ENCODE peak calls at places on chromosome 20, in five cellular contexts. One of them, this sample, is unnamed.
A peak's percentile ranks its signal among the peaks of the same experiment; 100 is the strongest.

GRCh38 chr20:56606174-56606945 is 22.7 kb upstream of the TFAP2C start:
- DNase-seq in H54: no peak
- DNase-seq in PC-9: peak; percentile 98
- DNase-seq in thoracic aorta: no peak
- DNase-seq in stimulated activated CD4-positive, alpha-beta T cell treated with anti-CD3 and anti-CD28 coated beads, Interleukin-15, amount 100 ng/mL, for 1 hour: no peak
- DNase-seq in this sample: no peak

GRCh38 chr20:43541214-43541613 is 17.6 kb upstream of the SGK2 start:
- DNase-seq in thoracic aorta: no peak
- DNase-seq in H54: no peak
- DNase-seq in stimulated activated CD4-positive, alpha-beta T cell treated with anti-CD3 and anti-CD28 coated beads, Interleukin-15, amount 100 ng/mL, for 1 hour: no peak
- DNase-seq in PC-9: peak; percentile 88
- DNase-seq in this sample: no peak

GRCh38 chr20:8431538-8432434 is 299.7 kb downstream of the PLCB1 start:
- DNase-seq in thoracic aorta: no peak
- DNase-seq in H54: no peak
- DNase-seq in stimulated activated CD4-positive, alpha-beta T cell treated with anti-CD3 and anti-CD28 coated beads, Interleukin-15, amount 100 ng/mL, for 1 hour: no peak
- DNase-seq in PC-9: no peak
- DNase-seq in this sample: no peak

GRCh38 chr20:47332381-47333206 is 23.9 kb downstream of the ZMYND8 start:
- DNase-seq in PC-9: no peak
- DNase-seq in stimulated activated CD4-positive, alpha-beta T cell treated with anti-CD3 and anti-CD28 coated beads, Interleukin-15, amount 100 ng/mL, for 1 hour: no peak
- DNase-seq in thoracic aorta: no peak
- DNase-seq in H54: no peak
- DNase-seq in this sample: no peak

GRCh38 chr20:41174782-41175181 is 37.4 kb downstream of the PLCG1 start:
- DNase-seq in H54: no peak
- DNase-seq in stimulated activated CD4-positive, alpha-beta T cell treated with anti-CD3 and anti-CD28 coated beads, Interleukin-15, amount 100 ng/mL, for 1 hour: no peak
- DNase-seq in thoracic aorta: no peak
- DNase-seq in PC-9: no peak
- DNase-seq in this sample: no peak

GRCh38 chr20:63064310-63064709 is 57.5 kb upstream of the BHLHE23 start:
- DNase-seq in thoracic aorta: no peak
- DNase-seq in PC-9: no peak
- DNase-seq in stimulated activated CD4-positive, alpha-beta T cell treated with anti-CD3 and anti-CD28 coated beads, Interleukin-15, amount 100 ng/mL, for 1 hour: no peak
- DNase-seq in H54: no peak
- DNase-seq in this sample: no peak

GRCh38 chr20:16222859-16223411 is 350.3 kb downstream of the KIF16B start:
- DNase-seq in thoracic aorta: no peak
- DNase-seq in H54: no peak
- DNase-seq in PC-9: no peak
- DNase-seq in stimulated activated CD4-positive, alpha-beta T cell treated with anti-CD3 and anti-CD28 coated beads, Interleukin-15, amount 100 ng/mL, for 1 hour: no peak
- DNase-seq in this sample: no peak

GRCh38 chr20:36154696-36155628 is at the start of gene EPB41L1:
- DNase-seq in thoracic aorta: no peak
- DNase-seq in stimulated activated CD4-positive, alpha-beta T cell treated with anti-CD3 and anti-CD28 coated beads, Interleukin-15, amount 100 ng/mL, for 1 hour: no peak
- DNase-seq in PC-9: no peak
- DNase-seq in H54: no peak
- DNase-seq in this sample: no peak

GRCh38 chr20:17735206-17735804 is 35.5 kb downstream of the BANF2 start:
- DNase-seq in PC-9: no peak
- DNase-seq in H54: peak; percentile 32
- DNase-seq in thoracic aorta: no peak
- DNase-seq in stimulated activated CD4-positive, alpha-beta T cell treated with anti-CD3 and anti-CD28 coated beads, Interleukin-15, amount 100 ng/mL, for 1 hour: no peak
- DNase-seq in this sample: no peak

GRCh38 chr20:53870426-53871199 is 199.8 kb downstream of the BCAS1 start:
- DNase-seq in thoracic aorta: no peak
- DNase-seq in stimulated activated CD4-positive, alpha-beta T cell treated with anti-CD3 and anti-CD28 coated beads, Interleukin-15, amount 100 ng/mL, for 1 hour: no peak
- DNase-seq in PC-9: no peak
- DNase-seq in H54: no peak
- DNase-seq in this sample: no peak

GRCh38 chr20:46104262-46104661 is 13.9 kb upstream of the CD40 start:
- DNase-seq in H54: no peak
- DNase-seq in thoracic aorta: no peak
- DNase-seq in PC-9: peak; percentile 3
- DNase-seq in stimulated activated CD4-positive, alpha-beta T cell treated with anti-CD3 and anti-CD28 coated beads, Interleukin-15, amount 100 ng/mL, for 1 hour: no peak
- DNase-seq in this sample: no peak

GRCh38 chr20:42346771-42347170 is 728.6 kb upstream of the CHD6 start:
- DNase-seq in H54: no peak
- DNase-seq in thoracic aorta: no peak
- DNase-seq in stimulated activated CD4-positive, alpha-beta T cell treated with anti-CD3 and anti-CD28 coated beads, Interleukin-15, amount 100 ng/mL, for 1 hour: no peak
- DNase-seq in PC-9: no peak
- DNase-seq in this sample: no peak

GRCh38 chr20:33791959-33792597 is 19.1 kb upstream of the CHMP4B start:
- DNase-seq in thoracic aorta: no peak
- DNase-seq in H54: no peak
- DNase-seq in PC-9: no peak
- DNase-seq in stimulated activated CD4-positive, alpha-beta T cell treated with anti-CD3 and anti-CD28 coated beads, Interleukin-15, amount 100 ng/mL, for 1 hour: peak; percentile 12
- DNase-seq in this sample: peak; percentile 58

GRCh38 chr20:1669304-1669703 is 11.7 kb upstream of the SIRPG start:
- DNase-seq in stimulated activated CD4-positive, alpha-beta T cell treated with anti-CD3 and anti-CD28 coated beads, Interleukin-15, amount 100 ng/mL, for 1 hour: no peak
- DNase-seq in PC-9: peak; percentile 49
- DNase-seq in thoracic aorta: no peak
- DNase-seq in H54: peak; percentile 31
- DNase-seq in this sample: peak; percentile 7

GRCh38 chr20:45346851-45347250 is 1.4 kb downstream of the SDC4 start:
- DNase-seq in PC-9: peak; percentile 50
- DNase-seq in thoracic aorta: no peak
- DNase-seq in H54: no peak
- DNase-seq in stimulated activated CD4-positive, alpha-beta T cell treated with anti-CD3 and anti-CD28 coated beads, Interleukin-15, amount 100 ng/mL, for 1 hour: no peak
- DNase-seq in this sample: no peak

GRCh38 chr20:56839791-56840190 is 210.7 kb downstream of the TFAP2C start:
- DNase-seq in H54: no peak
- DNase-seq in stimulated activated CD4-positive, alpha-beta T cell treated with anti-CD3 and anti-CD28 coated beads, Interleukin-15, amount 100 ng/mL, for 1 hour: no peak
- DNase-seq in thoracic aorta: no peak
- DNase-seq in PC-9: no peak
- DNase-seq in this sample: no peak

GRCh38 chr20:24776755-24777271 is 172.3 kb upstream of the CST7 start:
- DNase-seq in PC-9: no peak
- DNase-seq in H54: no peak
- DNase-seq in stimulated activated CD4-positive, alpha-beta T cell treated with anti-CD3 and anti-CD28 coated beads, Interleukin-15, amount 100 ng/mL, for 1 hour: no peak
- DNase-seq in thoracic aorta: no peak
- DNase-seq in this sample: no peak

GRCh38 chr20:33166533-33167113 is 1.3 kb upstream of the BPIFA2 start:
- DNase-seq in stimulated activated CD4-positive, alpha-beta T cell treated with anti-CD3 and anti-CD28 coated beads, Interleukin-15, amount 100 ng/mL, for 1 hour: no peak
- DNase-seq in H54: no peak
- DNase-seq in PC-9: no peak
- DNase-seq in thoracic aorta: no peak
- DNase-seq in this sample: no peak